ENCODE peak calls at places on chromosomes 3 and 15, in ten cellular contexts. A is heart left ventricle, J is upper lobe of right lung, T is Calu3, B is endothelial cell, P is fibroblast of mammary gland, F is dorsolateral prefrontal cortex, L is RWPE1, O is prostate gland, Z is ovary. Q is an unnamed sample.

GRCh38 chr3:127729556-127730056 is 56.9 kb downstream of the ABTB1 start:
- DNase-seq in A (no peak), J (no peak), T (no peak), B (no peak), P (no peak), F (no peak), L (no peak), O (no peak), Z (no peak), Q (peak; percentile 76)

GRCh38 chr15:68210821-68211655 is 5.9 kb upstream of the CALML4 start:
- DNase-seq in A (peak; percentile 66), J (peak; percentile 80), T (peak; percentile 73), B (peak; percentile 85), P (peak; percentile 42), F (peak; percentile 86), L (peak; percentile 48), O (no peak), Z (peak; percentile 77), Q (peak; percentile 65)

GRCh38 chr3:71109241-71109976 is 474.1 kb downstream of the FOXP1 start:
- DNase-seq in A (no peak), J (no peak), T (no peak), B (no peak), P (peak; percentile 83), F (no peak), L (peak; percentile 34), O (no peak), Z (no peak), Q (no peak)

GRCh38 chr3:57570051-57570450 is 14.0 kb downstream of the PDE12 start:
- DNase-seq in A (no peak), J (no peak), T (no peak), B (no peak), P (no peak), F (no peak), L (no peak), O (no peak), Z (no peak), Q (no peak)

GRCh38 chr15:78210349-78210717 is 24.0 kb downstream of the ACSBG1 start:
- DNase-seq in A (no peak), J (no peak), T (no peak), B (no peak), P (no peak), F (no peak), L (no peak), O (no peak), Z (no peak), Q (no peak)

GRCh38 chr3:153289334-153289808 is 127.3 kb downstream of the RAP2B start:
- DNase-seq in A (no peak), J (no peak), T (no peak), B (no peak), P (peak; percentile 42), F (no peak), L (no peak), O (no peak), Z (no peak), Q (peak; percentile 66)

GRCh38 chr3:139353920-139354556 is 10.2 kb downstream of the MRPS22 start:
- DNase-seq in A (no peak), J (no peak), T (peak; percentile 70), B (peak; percentile 53), P (peak; percentile 68), F (no peak), L (peak; percentile 58), O (no peak), Z (no peak), Q (no peak)

GRCh38 chr15:81098884-81099601 is 35.0 kb upstream of the CFAP161 start:
- DNase-seq in A (peak; percentile 75), J (no peak), T (no peak), B (peak; percentile 52), P (peak; percentile 21), F (no peak), L (no peak), O (no peak), Z (peak; percentile 43), Q (no peak)

GRCh38 chr3:87354399-87354798 is 78.0 kb upstream of the POU1F1 start:
- DNase-seq in A (no peak), J (no peak), T (no peak), B (no peak), P (no peak), F (no peak), L (no peak), O (no peak), Z (no peak), Q (no peak)

GRCh38 chr3:16055606-16056209 is 118.8 kb upstream of the GALNT15 start:
- DNase-seq in A (no peak), J (no peak), T (no peak), B (no peak), P (no peak), F (no peak), L (no peak), O (no peak), Z (no peak), Q (no peak)

GRCh38 chr15:41873711-41874110 is 20.1 kb downstream of the SPTBN5 start:
- DNase-seq in A (no peak), J (no peak), T (no peak), B (no peak), P (no peak), F (no peak), L (no peak), O (no peak), Z (no peak), Q (no peak)

GRCh38 chr15:41874736-41875135 is 19.1 kb downstream of the SPTBN5 start:
- DNase-seq in A (no peak), J (no peak), T (no peak), B (no peak), P (no peak), F (no peak), L (no peak), O (no peak), Z (no peak), Q (no peak)

GRCh38 chr15:41877631-41878354 is 16.1 kb downstream of the SPTBN5 start:
- DNase-seq in A (no peak), J (no peak), T (no peak), B (no peak), P (no peak), F (no peak), L (no peak), O (no peak), Z (no peak), Q (no peak)

GRCh38 chr15:41876689-41877088 is 17.2 kb downstream of the SPTBN5 start:
- DNase-seq in A (no peak), J (no peak), T (no peak), B (no peak), P (no peak), F (no peak), L (no peak), O (no peak), Z (no peak), Q (no peak)

GRCh38 chr15:41876007-41876406 is 17.8 kb downstream of the SPTBN5 start:
- DNase-seq in A (no peak), J (no peak), T (no peak), B (no peak), P (no peak), F (no peak), L (no peak), O (no peak), Z (no peak), Q (no peak)
- TF ChIP-seq CTCF in A (no peak), J (no peak), T (no peak), B (no peak), P (no peak), F (no peak), L (no peak), O (no peak), Z (no peak), Q (no peak)

GRCh38 chr3:100697723-100698285 is 11.5 kb upstream of the TFG start:
- DNase-seq in A (no peak), J (no peak), T (no peak), B (no peak), P (no peak), F (no peak), L (no peak), O (no peak), Z (no peak), Q (no peak)
- TF ChIP-seq CTCF in A (no peak), J (no peak), T (no peak), B (no peak), P (no peak), F (no peak), L (no peak), O (no peak), Z (no peak), Q (no peak)

GRCh38 chr3:69174871-69175737 is 52.7 kb upstream of the LMOD3 start:
- DNase-seq in A (no peak), J (no peak), T (no peak), B (no peak), P (no peak), F (no peak), L (no peak), O (no peak), Z (no peak), Q (no peak)
- TF ChIP-seq CTCF in A (no peak), J (no peak), T (no peak), B (no peak), P (no peak), F (no peak), L (no peak), O (no peak), Z (no peak), Q (no peak)

GRCh38 chr3:133937756-133938601 is 42.3 kb upstream of the RAB6B start:
- DNase-seq in A (peak; percentile 12), J (no peak), T (peak; percentile 0), B (no peak), P (peak; percentile 83), F (no peak), L (no peak), O (no peak), Z (peak; percentile 32), Q (no peak)

GRCh38 chr3:133937061-133937686 is 41.5 kb upstream of the RAB6B start:
- DNase-seq in A (peak; percentile 4), J (no peak), T (peak; percentile 1), B (no peak), P (no peak), F (no peak), L (no peak), O (no peak), Z (peak; percentile 11), Q (no peak)

GRCh38 chr3:133939496-133939835 is 43.8 kb upstream of the RAB6B start:
- DNase-seq in A (peak; percentile 6), J (no peak), T (no peak), B (no peak), P (no peak), F (no peak), L (no peak), O (no peak), Z (peak; percentile 5), Q (no peak)

GRCh38 chr3:133940536-133940935 is 44.9 kb upstream of the RAB6B start:
- DNase-seq in A (peak; percentile 6), J (no peak), T (no peak), B (no peak), P (no peak), F (no peak), L (no peak), O (no peak), Z (peak; percentile 6), Q (no peak)

DNA sequence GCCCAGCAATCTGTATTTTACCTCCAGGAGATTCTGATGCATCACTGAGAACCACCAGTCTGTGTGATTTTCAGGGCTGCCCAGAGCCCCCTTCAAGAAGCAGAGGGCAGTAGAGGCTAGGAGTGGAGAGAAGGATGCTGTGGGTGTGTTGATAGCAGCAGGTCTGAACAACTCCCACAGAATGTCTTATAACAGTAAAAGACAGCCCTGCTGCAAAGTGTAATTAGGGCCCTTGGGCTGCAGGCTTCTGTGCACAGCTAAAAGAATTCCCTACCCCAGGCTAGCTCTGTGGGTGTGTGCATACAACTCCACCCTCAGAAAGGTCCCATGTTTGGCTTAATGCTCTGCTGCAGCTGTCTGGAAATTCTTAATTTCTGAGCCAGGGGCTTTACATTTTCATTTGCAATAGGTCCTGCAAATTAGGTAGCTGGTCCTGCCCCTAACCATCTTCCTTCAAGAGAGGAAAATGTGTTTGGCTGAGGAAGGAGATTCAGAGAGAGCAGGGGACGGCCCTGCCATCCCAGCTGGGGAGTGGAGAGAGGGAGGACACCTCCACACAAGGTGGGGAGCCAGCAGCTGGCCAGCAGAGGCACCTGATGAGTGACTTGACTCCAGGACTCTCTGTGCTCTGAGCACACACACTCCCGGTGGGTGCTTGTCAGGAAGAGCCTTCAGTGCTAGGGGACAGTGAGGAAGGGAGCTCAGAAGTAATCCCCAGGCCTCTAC is 43.3 kb upstream of the RAB6B start:
- DNase-seq in A (peak; percentile 7), J (no peak), T (peak; percentile 6), B (no peak), P (peak; percentile 26), F (peak; percentile 43), L (peak; percentile 22), O (no peak), Z (peak; percentile 5), Q (no peak)
- TF ChIP-seq CTCF in A (no peak), J (no peak), T (no peak), B (no peak), P (peak; percentile 10), F (peak; percentile 20), L (peak; percentile 46), O (no peak), Z (no peak), Q (no peak)